ENCODE peak calls at places on chromosomes 13 and 19, in seven cellular contexts. One of them, this sample, is unnamed.

GRCh38 chr13:88459335-88459734 is 788.2 kb downstream of the SLITRK5 start:
- DNase-seq in NB4: no peak
- DNase-seq in SK-N-SH: no peak
- DNase-seq in HCT116: no peak
- DNase-seq in GM12878: no peak
- DNase-seq in K562: no peak
- DNase-seq in A549: no peak
- DNase-seq in this sample: no peak

GRCh38 chr13:98824376-98825160 is 72.1 kb upstream of the SLC15A1 start:
- DNase-seq in GM12878: no peak
- DNase-seq in HCT116: no peak
- DNase-seq in A549: no peak
- DNase-seq in NB4: no peak
- DNase-seq in SK-N-SH: no peak
- DNase-seq in K562: no peak
- DNase-seq in this sample: no peak

GRCh38 chr19:934197-934840 is 8.5 kb downstream of the ARID3A start:
- DNase-seq in K562: no peak
- DNase-seq in SK-N-SH: no peak
- DNase-seq in GM12878: no peak
- DNase-seq in NB4: no peak
- DNase-seq in HCT116: no peak
- DNase-seq in A549: no peak
- DNase-seq in this sample: no peak

GRCh38 chr13:110089815-110090214 is 217.1 kb downstream of the COL4A1 start:
- DNase-seq in GM12878: no peak
- DNase-seq in NB4: no peak
- DNase-seq in SK-N-SH: no peak
- DNase-seq in A549: no peak
- DNase-seq in HCT116: no peak
- DNase-seq in K562: no peak
- DNase-seq in this sample: no peak

GRCh38 chr19:13172335-13173128 is 22.3 kb downstream of the IER2 start:
- DNase-seq in K562: peak
- DNase-seq in A549: peak
- DNase-seq in GM12878: no peak
- DNase-seq in HCT116: no peak
- DNase-seq in SK-N-SH: peak
- DNase-seq in NB4: peak
- DNase-seq in this sample: no peak

GRCh38 chr19:14406645-14407331 is 12.4 kb downstream of the DDX39A start:
- DNase-seq in GM12878: no peak
- DNase-seq in SK-N-SH: no peak
- DNase-seq in A549: no peak
- DNase-seq in HCT116: no peak
- DNase-seq in NB4: no peak
- DNase-seq in K562: peak
- DNase-seq in this sample: no peak

GRCh38 chr19:991174-991931 is 7.2 kb downstream of the WDR18 start:
- DNase-seq in A549: peak
- DNase-seq in GM12878: no peak
- DNase-seq in K562: peak
- DNase-seq in SK-N-SH: peak
- DNase-seq in NB4: peak
- DNase-seq in HCT116: peak
- DNase-seq in this sample: peak

GRCh38 chr13:46630419-46631183 is 77.6 kb downstream of the LRCH1 start:
- DNase-seq in SK-N-SH: peak
- DNase-seq in HCT116: no peak
- DNase-seq in A549: no peak
- DNase-seq in GM12878: no peak
- DNase-seq in K562: no peak
- DNase-seq in NB4: no peak
- DNase-seq in this sample: no peak

GRCh38 chr19:16548956-16549355 is 6.7 kb upstream of the CHERP start:
- DNase-seq in HCT116: no peak
- DNase-seq in GM12878: no peak
- DNase-seq in NB4: no peak
- DNase-seq in SK-N-SH: no peak
- DNase-seq in A549: no peak
- DNase-seq in K562: no peak
- DNase-seq in this sample: no peak

GRCh38 chr13:48066310-48066989 is 28.5 kb downstream of the MED4 start:
- DNase-seq in GM12878: peak
- DNase-seq in K562: no peak
- DNase-seq in NB4: peak
- DNase-seq in A549: peak
- DNase-seq in SK-N-SH: no peak
- DNase-seq in HCT116: no peak
- DNase-seq in this sample: no peak

GRCh38 chr19:53958168-53958571 is 4.6 kb upstream of the CACNG8 start:
- DNase-seq in SK-N-SH: peak
- DNase-seq in GM12878: no peak
- DNase-seq in A549: no peak
- DNase-seq in HCT116: no peak
- DNase-seq in NB4: no peak
- DNase-seq in K562: no peak
- DNase-seq in this sample: peak

GRCh38 chr19:12350890-12351197 is 14.6 kb downstream of the ZNF442 start:
- DNase-seq in NB4: no peak
- DNase-seq in HCT116: no peak
- DNase-seq in A549: no peak
- DNase-seq in K562: no peak
- DNase-seq in SK-N-SH: no peak
- DNase-seq in GM12878: no peak
- DNase-seq in this sample: no peak

GRCh38 chr19:13613447-13613846 is 107.2 kb upstream of the CACNA1A start:
- DNase-seq in A549: no peak
- DNase-seq in HCT116: no peak
- DNase-seq in K562: no peak
- DNase-seq in SK-N-SH: no peak
- DNase-seq in NB4: no peak
- DNase-seq in GM12878: no peak
- DNase-seq in this sample: no peak

GRCh38 chr13:98207411-98207810 is 30.3 kb upstream of the RNF113B start:
- DNase-seq in HCT116: no peak
- DNase-seq in NB4: no peak
- DNase-seq in A549: no peak
- DNase-seq in SK-N-SH: no peak
- DNase-seq in K562: no peak
- DNase-seq in GM12878: no peak
- DNase-seq in this sample: no peak

GRCh38 chr13:98265669-98266551 is 88.8 kb upstream of the RNF113B start:
- DNase-seq in GM12878: no peak
- DNase-seq in HCT116: no peak
- DNase-seq in SK-N-SH: no peak
- DNase-seq in NB4: no peak
- DNase-seq in K562: no peak
- DNase-seq in A549: no peak
- DNase-seq in this sample: no peak

GRCh38 chr13:112053744-112054615 is 13.0 kb upstream of the SOX1 start:
- DNase-seq in A549: no peak
- DNase-seq in GM12878: no peak
- DNase-seq in SK-N-SH: no peak
- DNase-seq in HCT116: no peak
- DNase-seq in K562: no peak
- DNase-seq in NB4: no peak
- DNase-seq in this sample: peak

GRCh38 chr13:73521291-73521626 is 462.5 kb downstream of the KLF5 start:
- DNase-seq in NB4: no peak
- DNase-seq in GM12878: no peak
- DNase-seq in K562: no peak
- DNase-seq in A549: no peak
- DNase-seq in HCT116: no peak
- DNase-seq in SK-N-SH: no peak
- DNase-seq in this sample: no peak

GRCh38 chr13:20923272-20923671 is 20.7 kb upstream of the XPO4 start:
- DNase-seq in SK-N-SH: no peak
- DNase-seq in NB4: no peak
- DNase-seq in A549: no peak
- DNase-seq in K562: no peak
- DNase-seq in GM12878: no peak
- DNase-seq in HCT116: no peak
- DNase-seq in this sample: no peak

GRCh38 chr19:6056801-6057650 is 53.3 kb downstream of the RFX2 start:
- DNase-seq in A549: peak
- DNase-seq in HCT116: no peak
- DNase-seq in K562: no peak
- DNase-seq in NB4: peak
- DNase-seq in GM12878: no peak
- DNase-seq in SK-N-SH: no peak
- DNase-seq in this sample: no peak

GRCh38 chr13:104014803-104015645 is 948.8 kb upstream of the SLC10A2 start:
- DNase-seq in NB4: no peak
- DNase-seq in A549: no peak
- DNase-seq in SK-N-SH: no peak
- DNase-seq in HCT116: no peak
- DNase-seq in K562: no peak
- DNase-seq in GM12878: no peak
- DNase-seq in this sample: no peak

GRCh38 chr13:36776175-36776574 is 42.8 kb upstream of the RFXAP start:
- DNase-seq in NB4: no peak
- DNase-seq in K562: no peak
- DNase-seq in A549: no peak
- DNase-seq in SK-N-SH: no peak
- DNase-seq in HCT116: no peak
- DNase-seq in GM12878: no peak
- DNase-seq in this sample: no peak

GRCh38 chr19:19543101-19543500 is 5.0 kb downstream of the CILP2 start:
- DNase-seq in GM12878: no peak
- DNase-seq in K562: no peak
- DNase-seq in HCT116: no peak
- DNase-seq in A549: no peak
- DNase-seq in NB4: no peak
- DNase-seq in SK-N-SH: no peak
- DNase-seq in this sample: no peak

GRCh38 chr13:100173203-100173602 is 84.3 kb downstream of the PCCA start:
- DNase-seq in A549: no peak
- DNase-seq in GM12878: no peak
- DNase-seq in HCT116: no peak
- DNase-seq in NB4: no peak
- DNase-seq in SK-N-SH: no peak
- DNase-seq in K562: no peak
- DNase-seq in this sample: no peak

GRCh38 chr13:112910616-112911280 is 58.3 kb upstream of the MCF2L start:
- DNase-seq in HCT116: no peak
- DNase-seq in NB4: no peak
- DNase-seq in SK-N-SH: no peak
- DNase-seq in K562: no peak
- DNase-seq in A549: no peak
- DNase-seq in GM12878: no peak
- DNase-seq in this sample: no peak

GRCh38 chr13:99211421-99212035 is 10.9 kb downstream of the UBAC2 start:
- DNase-seq in GM12878: no peak
- DNase-seq in SK-N-SH: no peak
- DNase-seq in NB4: no peak
- DNase-seq in K562: no peak
- DNase-seq in HCT116: no peak
- DNase-seq in A549: no peak
- DNase-seq in this sample: no peak

DNA sequence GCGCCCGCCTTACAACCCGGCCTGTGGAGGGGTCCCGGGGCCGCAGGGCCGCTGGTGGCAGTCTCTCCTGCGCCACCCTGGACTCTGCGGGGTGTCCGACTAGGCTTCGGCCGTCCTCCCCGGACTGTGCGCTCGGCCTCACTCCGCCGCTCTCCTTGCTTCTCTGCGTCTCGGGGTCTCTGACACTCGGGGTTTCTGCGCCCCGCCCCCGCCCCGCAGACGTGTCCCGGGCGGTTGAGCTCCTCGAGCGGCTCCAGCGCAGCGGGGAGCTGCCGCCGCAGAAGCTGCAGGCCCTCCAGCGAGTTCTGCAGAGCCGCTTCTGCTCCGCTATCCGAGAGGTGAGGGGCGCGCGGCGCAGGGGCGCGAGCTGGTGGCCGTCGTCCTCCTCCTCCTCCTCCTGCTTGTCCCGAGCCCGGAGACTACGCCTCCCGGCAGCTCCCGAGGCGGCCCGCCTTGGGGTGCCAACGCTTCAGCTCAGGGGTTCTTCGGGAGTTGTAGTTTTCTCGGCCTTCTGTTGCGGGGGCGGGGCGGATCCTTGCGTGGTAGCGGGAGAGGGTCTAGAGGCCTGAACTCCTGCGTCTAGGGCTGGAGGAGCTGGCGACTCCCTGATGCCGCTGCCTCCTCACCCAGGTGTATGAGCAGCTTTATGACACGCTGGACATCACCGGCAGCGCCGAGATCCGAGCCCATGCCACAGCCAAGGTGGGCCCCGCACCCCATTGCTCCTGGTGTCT is 627 bp downstream of the LIN7B start:
- DNase-seq in HCT116: no peak
- DNase-seq in K562: peak
- DNase-seq in NB4: peak
- DNase-seq in A549: no peak
- DNase-seq in GM12878: no peak
- DNase-seq in SK-N-SH: peak
- DNase-seq in this sample: peak
- TF ChIP-seq MAX in HCT116: no peak
- TF ChIP-seq MAX in K562: peak
- TF ChIP-seq MAX in NB4: no peak
- TF ChIP-seq MAX in A549: no peak
- TF ChIP-seq MAX in GM12878: no peak
- TF ChIP-seq MAX in SK-N-SH: no peak
- TF ChIP-seq MAX in this sample: peak

GRCh38 chr13:44004881-44005280 is 125.2 kb downstream of the LACC1 start:
- DNase-seq in HCT116: no peak
- DNase-seq in SK-N-SH: no peak
- DNase-seq in K562: no peak
- DNase-seq in GM12878: no peak
- DNase-seq in NB4: no peak
- DNase-seq in A549: no peak
- DNase-seq in this sample: no peak
- TF ChIP-seq MAX in HCT116: no peak
- TF ChIP-seq MAX in SK-N-SH: no peak
- TF ChIP-seq MAX in K562: no peak
- TF ChIP-seq MAX in GM12878: no peak
- TF ChIP-seq MAX in NB4: no peak
- TF ChIP-seq MAX in A549: no peak
- TF ChIP-seq MAX in this sample: no peak

DNA sequence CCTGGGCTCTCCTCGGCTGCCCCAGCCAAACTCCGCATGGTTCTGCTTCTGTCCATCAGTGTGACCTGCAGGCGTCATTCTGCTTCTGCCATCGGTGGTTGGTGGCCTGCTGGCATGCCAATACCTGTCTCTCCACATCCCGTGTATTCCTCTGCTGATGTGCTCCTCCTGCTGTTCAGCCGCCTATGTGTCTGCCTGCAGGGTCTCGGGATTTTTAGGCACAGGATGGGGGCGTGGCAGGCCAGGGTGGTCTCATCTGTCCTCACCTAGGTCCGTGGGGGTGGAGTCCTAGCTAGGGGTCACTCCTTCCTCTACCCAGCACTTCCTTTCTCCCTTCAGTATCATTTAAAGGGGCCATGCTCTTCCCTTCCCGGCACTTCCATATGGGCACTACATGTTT is 33.0 kb upstream of the SGCG start:
- DNase-seq in SK-N-SH: no peak
- DNase-seq in GM12878: no peak
- DNase-seq in A549: no peak
- DNase-seq in NB4: no peak
- DNase-seq in HCT116: no peak
- DNase-seq in K562: no peak
- DNase-seq in this sample: peak
- TF ChIP-seq MAX in SK-N-SH: no peak
- TF ChIP-seq MAX in GM12878: no peak
- TF ChIP-seq MAX in A549: no peak
- TF ChIP-seq MAX in NB4: no peak
- TF ChIP-seq MAX in HCT116: no peak
- TF ChIP-seq MAX in K562: no peak
- TF ChIP-seq MAX in this sample: no peak

GRCh38 chr19:33193269-33193863 is 764 bp upstream of the LRP3 start:
- DNase-seq in HCT116: no peak
- DNase-seq in NB4: no peak
- DNase-seq in GM12878: no peak
- DNase-seq in A549: no peak
- DNase-seq in K562: no peak
- DNase-seq in SK-N-SH: no peak
- DNase-seq in this sample: no peak
- TF ChIP-seq MAX in HCT116: no peak
- TF ChIP-seq MAX in NB4: no peak
- TF ChIP-seq MAX in GM12878: no peak
- TF ChIP-seq MAX in A549: no peak
- TF ChIP-seq MAX in K562: no peak
- TF ChIP-seq MAX in SK-N-SH: no peak
- TF ChIP-seq MAX in this sample: no peak

This sample was measured in WTC11.